ENCODE peak calls at places on chromosomes 2 and 18, in eight cellular contexts. F, Y, Q, P, I, V, N and B are unnamed samples.

GRCh38 chr2:178280261-178280852 is 86.0 kb downstream of the OSBPL6 start:
- DNase-seq in F (no peak), Y (no peak), Q (peak; percentile 76), P (peak; percentile 51), I (no peak), V (peak; percentile 26), N (peak; percentile 78), B (no peak)

GRCh38 chr2:181157326-181157725 is 176.9 kb downstream of the UBE2E3 start:
- DNase-seq in F (no peak), Y (no peak), Q (peak; percentile 33), P (no peak), I (no peak), V (no peak), N (no peak), B (no peak)

GRCh38 chr2:237128026-237128703 is 42.5 kb downstream of the COPS8 start:
- DNase-seq in F (peak; percentile 95), Y (peak; percentile 82), Q (peak; percentile 100), P (no peak), I (peak; percentile 97), V (peak; percentile 38), N (peak; percentile 98), B (no peak)

GRCh38 chr2:166234112-166234846 is 106.5 kb upstream of the SCN1A start:
- DNase-seq in F (no peak), Y (no peak), Q (peak; percentile 56), P (no peak), I (peak; percentile 33), V (no peak), N (peak; percentile 86), B (no peak)

GRCh38 chr2:100969998-100970397 is 32.1 kb upstream of the RPL31 start:
- DNase-seq in F (no peak), Y (no peak), Q (no peak), P (no peak), I (no peak), V (no peak), N (no peak), B (no peak)

GRCh38 chr2:44768438-44769236 is 172.9 kb upstream of the SIX3 start:
- DNase-seq in F (no peak), Y (no peak), Q (no peak), P (no peak), I (no peak), V (no peak), N (no peak), B (no peak)

GRCh38 chr2:120230515-120231471 is 7.6 kb upstream of the TMEM185B start:
- DNase-seq in F (peak; percentile 21), Y (no peak), Q (no peak), P (peak; percentile 75), I (no peak), V (no peak), N (no peak), B (no peak)

GRCh38 chr2:238136820-238137537 is 1.5 kb upstream of the KLHL30 start:
- DNase-seq in F (no peak), Y (peak; percentile 21), Q (peak; percentile 83), P (peak; percentile 41), I (peak; percentile 26), V (no peak), N (peak; percentile 82), B (no peak)

GRCh38 chr18:34707670-34708069 is 2.4 kb upstream of the DTNA start:
- DNase-seq in F (peak; percentile 53), Y (no peak), Q (peak; percentile 95), P (no peak), I (peak; percentile 82), V (no peak), N (peak; percentile 95), B (peak; percentile 38)

GRCh38 chr2:227815066-227815465 is 1.4 kb downstream of the CCL20 start:
- DNase-seq in F (no peak), Y (no peak), Q (peak; percentile 22), P (no peak), I (no peak), V (no peak), N (no peak), B (no peak)

GRCh38 chr18:9730786-9731185 is 22.7 kb downstream of the RAB31 start:
- DNase-seq in F (no peak), Y (no peak), Q (no peak), P (no peak), I (no peak), V (no peak), N (no peak), B (no peak)

GRCh38 chr2:33469238-33469637 is 7.2 kb upstream of the RASGRP3 start:
- DNase-seq in F (no peak), Y (no peak), Q (no peak), P (no peak), I (no peak), V (no peak), N (no peak), B (no peak)

GRCh38 chr2:241983571-241984270 is 114.2 kb downstream of the RTP5 start:
- DNase-seq in F (no peak), Y (no peak), Q (no peak), P (no peak), I (no peak), V (no peak), N (no peak), B (no peak)

GRCh38 chr18:3179430-3180089 is 40.2 kb downstream of the MYOM1 start:
- DNase-seq in F (no peak), Y (no peak), Q (no peak), P (no peak), I (no peak), V (no peak), N (no peak), B (no peak)

GRCh38 chr2:72892506-72893173 is 5.4 kb downstream of the SPR start:
- DNase-seq in F (peak; percentile 75), Y (peak; percentile 67), Q (peak; percentile 73), P (peak; percentile 70), I (peak; percentile 48), V (peak; percentile 65), N (peak; percentile 81), B (peak; percentile 66)

GRCh38 chr2:175461839-175462238 is 280.3 kb upstream of the ATP5MC3 start:
- DNase-seq in F (no peak), Y (no peak), Q (no peak), P (no peak), I (no peak), V (no peak), N (no peak), B (no peak)

GRCh38 chr18:9869713-9870430 is 15.9 kb upstream of the TXNDC2 start:
- DNase-seq in F (peak; percentile 56), Y (no peak), Q (peak; percentile 94), P (peak; percentile 41), I (no peak), V (no peak), N (peak; percentile 87), B (no peak)

GRCh38 chr2:127047716-127048617 is 59.0 kb downstream of the BIN1 start:
- DNase-seq in F (peak; percentile 36), Y (no peak), Q (no peak), P (no peak), I (no peak), V (no peak), N (no peak), B (peak; percentile 40)

GRCh38 chr2:127047054-127047453 is 59.9 kb downstream of the BIN1 start:
- DNase-seq in F (no peak), Y (no peak), Q (no peak), P (no peak), I (no peak), V (no peak), N (no peak), B (no peak)

GRCh38 chr2:127045792-127046501 is 61.0 kb downstream of the BIN1 start:
- DNase-seq in F (peak; percentile 47), Y (no peak), Q (peak; percentile 34), P (no peak), I (no peak), V (no peak), N (no peak), B (no peak)

GRCh38 chr2:127044977-127045654 is 61.8 kb downstream of the BIN1 start:
- DNase-seq in F (no peak), Y (no peak), Q (peak; percentile 60), P (no peak), I (no peak), V (no peak), N (no peak), B (peak; percentile 34)

DNA sequence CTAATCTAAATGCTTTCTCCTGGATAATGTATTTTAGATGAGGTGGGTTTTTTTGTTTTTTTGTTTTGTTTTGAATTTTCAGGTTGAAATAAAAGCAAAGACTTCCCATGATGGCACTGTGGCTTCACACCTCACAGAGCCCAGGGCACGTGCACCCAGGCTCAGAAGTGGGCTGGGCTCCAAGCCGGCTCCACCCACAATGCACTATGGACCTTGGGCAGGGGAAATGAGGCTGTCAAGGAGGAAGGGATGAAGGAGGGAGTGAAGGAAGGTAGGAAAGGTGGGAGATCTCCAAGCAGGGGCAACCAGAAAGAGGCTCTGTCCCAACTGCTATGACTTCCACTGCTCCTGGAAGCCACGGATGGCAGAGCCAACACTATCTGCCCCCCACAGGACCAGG is 60.4 kb downstream of the BIN1 start:
- DNase-seq in F (peak; percentile 36), Y (no peak), Q (no peak), P (no peak), I (no peak), V (no peak), N (no peak), B (no peak)
- TF ChIP-seq CTCF in F (no peak), Y (no peak), Q (no peak), P (no peak), I (no peak), V (no peak), N (no peak), B (no peak)

GRCh38 chr2:217789736-217790181 is 213.0 kb downstream of the TNS1 start:
- DNase-seq in F (no peak), Y (no peak), Q (no peak), P (no peak), I (no peak), V (no peak), N (no peak), B (no peak)
- H3K4me3 ChIP-seq in F (no peak overlapping the region), Y (no peak overlapping the region), Q (no peak overlapping the region), P (no peak overlapping the region), I (no peak overlapping the region), V (no peak overlapping the region), N (no peak overlapping the region), B (no peak overlapping the region)

GRCh38 chr2:240733803-240734495 is 42.3 kb downstream of the AQP12A start:
- DNase-seq in F (no peak), Y (no peak), Q (no peak), P (no peak), I (no peak), V (no peak), N (no peak), B (no peak)
- TF ChIP-seq CTCF in F (no peak), Y (peak; percentile 9), Q (peak; percentile 11), P (no peak), I (no peak), V (no peak), N (no peak), B (no peak)

GRCh38 chr2:85104228-85104627 is 29.0 kb upstream of the TCF7L1 start:
- DNase-seq in F (no peak), Y (no peak), Q (no peak), P (no peak), I (no peak), V (no peak), N (no peak), B (no peak)
- H3K4me3 ChIP-seq in F (no peak overlapping the region), Y (no peak overlapping the region), Q (no peak overlapping the region), P (no peak overlapping the region), I (no peak overlapping the region), V (no peak overlapping the region), N (no peak overlapping the region), B (no peak overlapping the region)

GRCh38 chr2:9796056-9796792 is 47.0 kb upstream of the TAF1B start:
- DNase-seq in F (no peak), Y (no peak), Q (no peak), P (no peak), I (no peak), V (no peak), N (no peak), B (no peak)
- TF ChIP-seq CTCF in F (no peak), Y (no peak), Q (no peak), P (peak; percentile 25), I (peak; percentile 12), V (peak; percentile 32), N (peak; percentile 10), B (no peak)

GRCh38 chr2:205771063-205771462 is 88.8 kb downstream of the NRP2 start:
- DNase-seq in F (no peak), Y (no peak), Q (no peak), P (peak; percentile 47), I (peak; percentile 51), V (no peak), N (peak; percentile 37), B (no peak)
- H3K4me3 ChIP-seq in F (no peak overlapping the region), Y (no peak overlapping the region), Q (no peak overlapping the region), P (no peak overlapping the region), I (no peak overlapping the region), V (no peak overlapping the region), N (no peak overlapping the region), B (no peak overlapping the region)